ENCODE peak calls at places on chromosome 19, in four cellular contexts. R, J, O and L are unnamed samples.

GRCh38 chr19:45179063-45179847 is 671 bp downstream of the BLOC1S3 start:
- DNase-seq in R (no peak), J (peak; percentile 17), O (peak; percentile 66), L (peak; percentile 53)

GRCh38 chr19:7715671-7716070 is 13.7 kb upstream of the FCER2 start:
- DNase-seq in R (no peak), J (no peak), O (no peak), L (no peak)

GRCh38 chr19:41871573-41872383 is 5.3 kb upstream of the CD79A start:
- DNase-seq in R (no peak), J (peak; percentile 44), O (peak; percentile 19), L (peak; percentile 12)

GRCh38 chr19:38726761-38727301 is 17.4 kb downstream of the CAPN12 start:
- DNase-seq in R (no peak), J (peak; percentile 34), O (no peak), L (no peak)

GRCh38 chr19:20244356-20244755 is 77.3 kb downstream of the ZNF486 start:
- DNase-seq in R (no peak), J (no peak), O (no peak), L (no peak)

GRCh38 chr19:58330458-58330857 is 3.7 kb downstream of the ZSCAN22 start:
- DNase-seq in R (no peak), J (no peak), O (no peak), L (peak; percentile 68)

GRCh38 chr19:41821003-41821735 is 23.3 kb downstream of the LYPD4 start:
- DNase-seq in R (no peak), J (no peak), O (peak; percentile 70), L (peak; percentile 40)

GRCh38 chr19:5664515-5664914 is 15.8 kb downstream of the MICOS13 start:
- DNase-seq in R (no peak), J (no peak), O (no peak), L (no peak)

GRCh38 chr19:33062902-33063301 is 1.8 kb downstream of the RHPN2 start:
- DNase-seq in R (no peak), J (no peak), O (no peak), L (no peak)

GRCh38 chr19:29113838-29114237 is 99.1 kb downstream of the UQCRFS1 start:
- DNase-seq in R (no peak), J (no peak), O (no peak), L (no peak)

GRCh38 chr19:47226426-47227346 is 4.3 kb downstream of the BBC3 start:
- DNase-seq in R (peak; percentile 91), J (peak; percentile 32), O (peak; percentile 60), L (peak; percentile 80)

GRCh38 chr19:15288146-15288963 is 44.0 kb downstream of the BRD4 start:
- DNase-seq in R (no peak), J (no peak), O (peak; percentile 72), L (no peak)

GRCh38 chr19:2253106-2254051 is 2.8 kb downstream of the JSRP1 start:
- DNase-seq in R (no peak), J (no peak), O (peak; percentile 58), L (peak; percentile 59)

GRCh38 chr19:7681336-7682174 is 922 bp downstream of the TRAPPC5 start:
- DNase-seq in R (peak; percentile 92), J (peak; percentile 70), O (peak; percentile 82), L (peak; percentile 75)

GRCh38 chr19:4012092-4012974 is 4.8 kb downstream of the PIAS4 start:
- DNase-seq in R (no peak), J (no peak), O (peak; percentile 10), L (no peak)

GRCh38 chr19:45195764-45196163 is 17.2 kb downstream of the BLOC1S3 start:
- DNase-seq in R (no peak), J (no peak), O (no peak), L (no peak)

GRCh38 chr19:38484747-38485146 is 51.3 kb downstream of the RYR1 start:
- DNase-seq in R (no peak), J (no peak), O (no peak), L (no peak)

GRCh38 chr19:56987184-56987583 is 132.6 kb upstream of the USP29 start:
- DNase-seq in R (no peak), J (no peak), O (peak; percentile 43), L (no peak)

GRCh38 chr19:40756502-40757110 is 5.6 kb downstream of the SNRPA start:
- DNase-seq in R (no peak), J (peak; percentile 55), O (no peak), L (no peak)

GRCh38 chr19:41924151-41925145 is 3.8 kb downstream of the ERFL start:
- DNase-seq in R (no peak), J (no peak), O (no peak), L (no peak)

GRCh38 chr19:1470864-1471513 is 8.0 kb downstream of the C19orf25 start:
- DNase-seq in R (no peak), J (no peak), O (no peak), L (no peak)

GRCh38 chr19:7539827-7540425 is 4.4 kb downstream of the PNPLA6 start:
- DNase-seq in R (no peak), J (no peak), O (no peak), L (no peak)

GRCh38 chr19:5991244-5991838 is 13.4 kb upstream of the RANBP3 start:
- DNase-seq in R (no peak), J (no peak), O (no peak), L (no peak)

GRCh38 chr19:13035820-13036365 is 40.6 kb downstream of the NFIX start:
- DNase-seq in R (no peak), J (no peak), O (no peak), L (no peak)

GRCh38 chr19:13037718-13038117 is 42.4 kb downstream of the NFIX start:
- DNase-seq in R (no peak), J (no peak), O (no peak), L (no peak)

GRCh38 chr19:13038306-13039210 is 43.3 kb downstream of the NFIX start:
- DNase-seq in R (no peak), J (no peak), O (no peak), L (no peak)

GRCh38 chr19:13036366-13036976 is 41.2 kb downstream of the NFIX start:
- DNase-seq in R (no peak), J (no peak), O (no peak), L (no peak)

GRCh38 chr19:13037161-13037560 is 41.9 kb downstream of the NFIX start:
- DNase-seq in R (no peak), J (no peak), O (no peak), L (no peak)
- H3K4me1 ChIP-seq in R (peaks cover 97% of the 10 kb centered on the region), J (no peaks in the 10 kb centered on the region), O (peaks cover 60% of the 10 kb centered on the region), L (no peaks in the 10 kb centered on the region)

DNA sequence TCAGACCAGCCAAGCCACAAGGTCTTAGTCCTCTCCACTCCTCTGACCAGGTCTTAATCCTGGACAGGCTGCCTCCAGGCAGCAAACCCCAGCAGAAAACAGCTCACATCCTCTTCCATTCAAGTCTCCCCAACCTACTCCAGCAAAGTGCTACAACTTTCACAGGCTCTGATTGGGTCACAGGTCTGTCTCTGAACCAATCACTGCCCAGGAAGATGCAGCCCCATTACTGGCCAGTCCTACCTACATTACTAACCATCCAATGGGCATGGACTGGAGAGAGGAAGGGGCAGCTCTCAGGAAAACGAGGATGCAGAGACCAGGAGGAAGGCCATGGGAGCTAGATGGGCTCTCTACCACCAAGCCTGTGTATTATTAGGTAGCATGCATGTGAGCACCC is 12.2 kb downstream of the MED26 start:
- DNase-seq in R (no peak), J (no peak), O (peak; percentile 25), L (no peak)
- H3K4me1 ChIP-seq in R (peaks cover 38% of the 10 kb centered on the region), J (peaks cover 47% of the 10 kb centered on the region), O (peaks cover 24% of the 10 kb centered on the region), L (peaks cover 7% of the 10 kb centered on the region)

DNA sequence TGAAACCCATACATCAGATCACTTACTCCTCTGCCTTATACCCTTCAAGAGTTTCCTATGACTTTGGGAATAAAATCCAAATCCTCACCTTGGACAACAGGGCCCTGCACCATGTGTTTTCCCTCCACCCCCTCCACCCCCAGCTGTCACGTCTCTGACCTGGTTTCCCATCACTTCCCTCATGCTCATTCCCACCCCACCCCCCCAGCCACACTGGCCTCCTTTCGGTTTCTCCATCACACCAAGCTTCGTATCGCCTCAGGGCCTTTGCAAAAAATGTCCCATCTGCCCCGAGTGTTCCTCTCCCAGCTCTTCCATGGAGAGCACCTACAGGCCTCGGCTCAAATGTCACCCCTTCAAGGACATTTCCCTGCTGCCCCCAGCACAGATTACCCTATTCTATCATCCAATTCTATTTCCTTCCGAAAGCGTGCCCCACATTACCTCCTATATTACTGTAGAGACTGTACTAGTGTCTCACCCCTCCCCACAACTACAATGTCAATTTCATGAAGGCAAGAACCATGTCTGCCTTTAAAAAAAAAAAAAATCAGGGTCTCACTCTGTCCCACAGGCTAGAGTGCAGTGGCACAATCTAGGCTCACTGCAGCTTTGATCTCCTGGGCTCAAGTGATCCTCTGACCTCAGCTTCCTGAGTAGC is 16.8 kb upstream of the FFAR2 start:
- DNase-seq in R (no peak), J (no peak), O (no peak), L (no peak)
- H3K4me1 ChIP-seq in R (peaks cover 28% of the 10 kb centered on the region), J (peaks cover 5% of the 10 kb centered on the region), O (peaks cover 4% of the 10 kb centered on the region), L (peaks cover 4% of the 10 kb centered on the region)

GRCh38 chr19:30160996-30161655 is 211.1 kb upstream of the ZNF536 start:
- DNase-seq in R (peak; percentile 58), J (no peak), O (no peak), L (no peak)

GRCh38 chr19:30161770-30162169 is 210.4 kb upstream of the ZNF536 start:
- DNase-seq in R (peak; percentile 48), J (no peak), O (no peak), L (no peak)

GRCh38 chr19:30158893-30159245 is 213.3 kb upstream of the ZNF536 start:
- DNase-seq in R (peak; percentile 34), J (no peak), O (no peak), L (no peak)

GRCh38 chr19:30159636-30160035 is 212.5 kb upstream of the ZNF536 start:
- DNase-seq in R (peak; percentile 47), J (no peak), O (no peak), L (no peak)

DNA sequence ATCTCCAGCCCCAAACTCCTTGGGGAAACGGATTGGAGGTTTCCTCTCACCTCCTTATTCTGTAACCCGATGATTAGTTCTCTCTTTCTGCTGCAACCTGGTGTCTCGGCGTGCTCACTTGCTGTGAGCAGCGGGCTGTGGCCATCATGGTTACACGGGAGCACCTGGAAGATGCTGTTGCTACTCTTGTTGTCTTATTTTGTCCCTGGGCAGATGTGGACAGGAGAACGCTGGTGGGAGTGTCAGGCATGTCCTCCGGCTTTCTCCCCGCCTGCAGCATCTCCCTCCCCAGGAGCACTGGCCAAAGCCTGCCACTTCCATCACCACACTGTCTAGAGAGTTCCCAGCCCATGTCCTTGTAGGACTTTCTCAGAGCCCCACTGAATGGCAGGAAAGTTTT is 211.8 kb upstream of the ZNF536 start:
- DNase-seq in R (peak; percentile 45), J (no peak), O (no peak), L (no peak)
- H3K4me1 ChIP-seq in R (no peaks in the 10 kb centered on the region), J (no peaks in the 10 kb centered on the region), O (peaks cover 32% of the 10 kb centered on the region), L (no peaks in the 10 kb centered on the region)

GRCh38 chr19:52936958-52937334 is 13.7 kb upstream of the ZNF888 start:
- DNase-seq in R (no peak), J (no peak), O (no peak), L (no peak)
- H3K4me1 ChIP-seq in R (peaks cover 17% of the 10 kb centered on the region), J (peaks cover 7% of the 10 kb centered on the region), O (no peaks in the 10 kb centered on the region), L (peaks cover 3% of the 10 kb centered on the region)

DNA sequence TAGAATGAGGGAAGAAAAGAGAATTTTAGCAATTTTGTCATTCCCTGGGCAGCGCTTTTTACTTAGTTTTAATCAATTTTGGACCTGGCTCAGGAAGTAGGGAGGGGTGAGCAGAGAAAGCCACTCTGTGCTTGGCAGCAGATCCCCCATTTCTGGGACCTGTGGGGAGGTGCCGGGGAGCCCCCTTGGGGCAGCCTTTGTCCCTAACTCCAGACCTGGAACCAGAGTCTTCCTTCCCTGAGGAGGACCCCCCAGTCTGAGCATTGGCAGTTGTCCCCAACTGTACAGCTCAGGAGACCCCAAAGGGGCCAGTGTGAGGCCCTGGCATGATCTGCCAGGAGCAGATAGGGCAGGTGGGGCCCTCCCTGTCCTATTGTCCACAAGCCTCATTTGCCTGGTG is 10.5 kb downstream of the LYL1 start:
- DNase-seq in R (no peak), J (no peak), O (no peak), L (no peak)
- H3K4me1 ChIP-seq in R (peaks cover 77% of the 10 kb centered on the region), J (peaks cover 25% of the 10 kb centered on the region), O (peaks cover 76% of the 10 kb centered on the region), L (peaks cover 3% of the 10 kb centered on the region)

GRCh38 chr19:18427752-18428131 is 8.5 kb downstream of the SSBP4 start:
- DNase-seq in R (no peak), J (no peak), O (no peak), L (no peak)
- H3K4me1 ChIP-seq in R (peaks cover 54% of the 10 kb centered on the region), J (peaks cover 48% of the 10 kb centered on the region), O (peaks cover 52% of the 10 kb centered on the region), L (peaks cover 35% of the 10 kb centered on the region)